ENCODE peak calls at places on chromosomes 12 and 14, in nine cellular contexts. K, I, S, R, C, E, F, L and V are unnamed samples.
A peak's percentile ranks its signal among the peaks of the same experiment; 100 is the strongest.

GRCh38 chr12:88493651-88494050 is 86.6 kb downstream of the KITLG start:
- DNase-seq in K (no peak), I (no peak), S (no peak), R (peak; percentile 97), C (no peak), E (peak; percentile 95), F (peak; percentile 30), L (no peak), V (no peak)

GRCh38 chr14:71387753-71388152 is 480.5 kb downstream of the PCNX1 start:
- DNase-seq in K (no peak), I (no peak), S (no peak), R (no peak), C (no peak), E (no peak), F (no peak), L (no peak), V (no peak)

GRCh38 chr14:101352567-101352966 is 208.7 kb upstream of the DIO3 start:
- DNase-seq in K (no peak), I (no peak), S (no peak), R (no peak), C (no peak), E (no peak), F (no peak), L (peak; percentile 53), V (no peak)

GRCh38 chr12:5166976-5167375 is 123.3 kb downstream of the KCNA5 start:
- DNase-seq in K (no peak), I (no peak), S (no peak), R (peak; percentile 91), C (no peak), E (peak; percentile 88), F (no peak), L (no peak), V (no peak)

GRCh38 chr12:78101181-78101876 is 270.6 kb downstream of the NAV3 start:
- DNase-seq in K (no peak), I (no peak), S (no peak), R (no peak), C (no peak), E (no peak), F (no peak), L (no peak), V (no peak)

GRCh38 chr12:43329381-43329780 is 222.6 kb downstream of the ADAMTS20 start:
- DNase-seq in K (no peak), I (no peak), S (no peak), R (no peak), C (no peak), E (no peak), F (no peak), L (no peak), V (no peak)

GRCh38 chr12:94244165-94245133 is 96.1 kb downstream of the PLXNC1 start:
- DNase-seq in K (no peak), I (no peak), S (no peak), R (no peak), C (peak; percentile 37), E (no peak), F (no peak), L (peak; percentile 92), V (no peak)

GRCh38 chr12:13436696-13437391 is 240.3 kb downstream of the EMP1 start:
- DNase-seq in K (no peak), I (no peak), S (peak; percentile 9), R (no peak), C (peak; percentile 41), E (peak; percentile 70), F (peak; percentile 10), L (no peak), V (no peak)

GRCh38 chr14:59788176-59788575 is 82.4 kb downstream of the RTN1 start:
- DNase-seq in K (peak; percentile 4), I (no peak), S (no peak), R (no peak), C (no peak), E (no peak), F (no peak), L (no peak), V (no peak)

GRCh38 chr12:96227365-96228106 is 33.4 kb downstream of the ELK3 start:
- DNase-seq in K (no peak), I (no peak), S (no peak), R (no peak), C (no peak), E (no peak), F (no peak), L (peak; percentile 50), V (no peak)

GRCh38 chr14:105430535-105430934 is 10.9 kb downstream of the MTA1 start:
- DNase-seq in K (no peak), I (no peak), S (no peak), R (peak; percentile 76), C (no peak), E (peak; percentile 66), F (peak; percentile 89), L (no peak), V (no peak)

GRCh38 chr14:93199031-93199430 is 7.8 kb downstream of the GON7 start:
- DNase-seq in K (no peak), I (no peak), S (no peak), R (no peak), C (no peak), E (no peak), F (no peak), L (no peak), V (no peak)

GRCh38 chr12:54304187-54304810 is 3.5 kb upstream of the NFE2 start:
- DNase-seq in K (peak; percentile 27), I (no peak), S (no peak), R (peak; percentile 56), C (peak; percentile 86), E (peak; percentile 74), F (peak; percentile 74), L (peak; percentile 96), V (no peak)

DNA sequence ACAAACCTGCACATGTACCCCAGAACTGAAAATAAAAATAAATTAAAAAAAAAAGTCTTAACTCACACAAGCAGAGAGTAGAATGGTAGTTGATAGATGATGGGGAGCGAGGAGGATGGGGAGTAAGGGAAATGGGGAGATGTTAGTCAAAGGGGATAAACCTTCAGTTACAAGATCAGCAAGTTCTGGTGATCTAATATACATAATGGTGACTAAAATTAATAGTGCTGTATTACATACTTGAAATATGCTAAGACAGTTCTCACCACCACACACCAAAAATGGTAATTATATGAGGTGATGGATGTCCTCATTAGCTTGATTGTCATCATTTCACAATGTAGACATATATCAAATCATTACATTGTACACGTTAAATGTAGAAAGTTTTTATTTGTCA is 3.2 kb upstream of the C12orf42 start:
- DNase-seq in K (no peak), I (no peak), S (no peak), R (no peak), C (no peak), E (no peak), F (no peak), L (no peak), V (no peak)
- H3K27ac ChIP-seq in K (no peak overlapping the region), I (no peak overlapping the region), S (no peak overlapping the region), R (no peak overlapping the region), C (no peak overlapping the region), E (no peak overlapping the region), F (no peak overlapping the region), L (no peak overlapping the region), V (no peak overlapping the region)

DNA sequence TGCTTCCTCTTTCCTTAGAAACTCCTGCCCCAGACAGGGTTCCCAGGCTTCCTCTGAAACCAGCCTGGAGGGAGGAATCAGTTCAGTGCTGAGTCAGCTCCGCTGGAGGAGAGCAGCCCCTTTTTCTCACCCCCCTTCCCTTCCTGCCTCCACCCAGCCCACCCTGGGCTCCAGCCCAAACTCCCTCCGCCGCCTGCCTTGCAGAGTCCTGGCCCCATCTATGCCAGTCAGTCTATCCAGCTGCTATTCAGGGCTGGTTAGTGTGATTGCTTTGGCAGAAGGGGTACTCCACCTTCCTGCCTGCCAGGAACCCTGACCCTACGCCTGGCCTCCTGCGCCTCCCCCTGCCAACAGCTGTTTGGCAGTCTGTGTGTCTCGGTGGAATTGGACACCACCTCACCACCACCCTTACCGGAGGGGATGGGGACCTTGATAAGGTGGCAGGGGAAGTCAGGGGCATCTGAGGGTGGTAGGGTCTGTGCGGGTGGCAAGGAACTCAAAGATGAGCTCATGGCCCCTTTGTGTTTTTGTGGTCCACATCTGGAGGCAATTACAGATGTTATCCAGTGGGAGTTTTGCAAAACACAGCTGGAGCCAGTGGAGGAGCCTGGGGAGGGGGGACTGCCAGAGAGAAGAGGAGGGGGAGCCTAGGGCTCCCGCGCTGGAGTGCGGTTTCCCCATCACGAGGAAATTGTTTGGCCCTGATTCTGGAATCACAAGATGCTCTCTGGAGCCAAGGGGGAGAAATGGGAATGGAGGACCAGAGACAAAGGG is 12.2 kb downstream of the MMP14 start:
- DNase-seq in K (no peak), I (no peak), S (no peak), R (peak; percentile 99), C (no peak), E (peak; percentile 88), F (peak; percentile 33), L (peak; percentile 81), V (no peak)
- H3K27ac ChIP-seq in K (peak overlapping the region; percentile 80), I (no peak overlapping the region), S (no peak overlapping the region), R (peak overlapping the region; percentile 100), C (no peak overlapping the region), E (peak overlapping the region; percentile 100), F (peak overlapping the region; percentile 99), L (peak overlapping the region; percentile 65), V (no peak overlapping the region)

GRCh38 chr12:42260518-42260917 is 22.5 kb upstream of the YAF2 start:
- DNase-seq in K (no peak), I (no peak), S (no peak), R (no peak), C (no peak), E (no peak), F (no peak), L (no peak), V (no peak)
- H3K27ac ChIP-seq in K (no peak overlapping the region), I (no peak overlapping the region), S (no peak overlapping the region), R (no peak overlapping the region), C (no peak overlapping the region), E (no peak overlapping the region), F (no peak overlapping the region), L (no peak overlapping the region), V (no peak overlapping the region)

DNA sequence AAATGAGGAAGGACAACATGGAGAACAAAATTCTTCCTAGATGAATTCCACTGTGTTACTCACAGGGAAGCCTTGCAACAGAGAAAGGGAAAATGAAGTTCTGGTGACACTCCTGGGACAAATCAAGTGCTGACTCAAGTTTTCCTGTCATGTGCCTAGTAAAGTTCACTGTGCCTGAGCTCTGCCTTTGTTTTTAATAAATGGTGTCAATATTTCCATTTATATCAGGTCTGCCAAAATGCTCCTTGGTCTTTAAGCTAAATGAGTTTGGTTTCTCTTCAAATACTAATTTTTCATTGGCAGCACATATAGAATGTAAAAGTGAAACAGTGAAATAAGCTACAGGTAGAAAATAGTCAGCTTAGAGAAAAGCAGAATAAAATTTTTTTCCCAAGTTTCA is 33.0 kb downstream of the HIGD1C start:
- DNase-seq in K (peak; percentile 26), I (peak; percentile 41), S (no peak), R (peak; percentile 66), C (no peak), E (peak; percentile 95), F (no peak), L (no peak), V (no peak)
- H3K27ac ChIP-seq in K (peak overlapping the region; percentile 58), I (peak overlapping the region; percentile 1), S (no peak overlapping the region), R (no peak overlapping the region), C (peak overlapping the region; percentile 33), E (peak overlapping the region; percentile 93), F (no peak overlapping the region), L (no peak overlapping the region), V (peak overlapping the region; percentile 70)